ENCODE peak calls at places on chromosomes 7 and 10, in eight cellular contexts. One of them, this sample, is unnamed.
A peak's percentile ranks its signal among the peaks of the same experiment; 100 is the strongest.

GRCh38 chr7:51633596-51633995 is 317.0 kb upstream of the COBL start:
- DNase-seq in activated CD4-positive, alpha-beta T cell treated with anti-CD3 and anti-CD28 coated beads for 4 hours: no peak
- DNase-seq in CD8-positive, alpha-beta T cell: no peak
- DNase-seq in activated CD8-positive, alpha-beta memory T cell treated with anti-CD3 and anti-CD28 coated beads, Interleukin-2, amount 50 U/mL, for 48 hours: no peak
- DNase-seq in posterior cingulate gyrus: no peak
- DNase-seq in NCI-H1092 treated with DMSO at 0.1 percent for 48 hours: no peak
- DNase-seq in GM18507: no peak
- DNase-seq in sciatic nerve: no peak
- DNase-seq in this sample: no peak

GRCh38 chr7:141193066-141193465 is 119.2 kb downstream of the TMEM178B start:
- DNase-seq in NCI-H1092 treated with DMSO at 0.1 percent for 48 hours: no peak
- DNase-seq in GM18507: no peak
- DNase-seq in activated CD4-positive, alpha-beta T cell treated with anti-CD3 and anti-CD28 coated beads for 4 hours: no peak
- DNase-seq in sciatic nerve: no peak
- DNase-seq in CD8-positive, alpha-beta T cell: no peak
- DNase-seq in activated CD8-positive, alpha-beta memory T cell treated with anti-CD3 and anti-CD28 coated beads, Interleukin-2, amount 50 U/mL, for 48 hours: no peak
- DNase-seq in posterior cingulate gyrus: no peak
- DNase-seq in this sample: no peak

GRCh38 chr7:119197872-119198527 is 973.5 kb downstream of the ANKRD7 start:
- DNase-seq in GM18507: peak; percentile 5
- DNase-seq in posterior cingulate gyrus: no peak
- DNase-seq in CD8-positive, alpha-beta T cell: no peak
- DNase-seq in activated CD4-positive, alpha-beta T cell treated with anti-CD3 and anti-CD28 coated beads for 4 hours: no peak
- DNase-seq in sciatic nerve: no peak
- DNase-seq in activated CD8-positive, alpha-beta memory T cell treated with anti-CD3 and anti-CD28 coated beads, Interleukin-2, amount 50 U/mL, for 48 hours: no peak
- DNase-seq in NCI-H1092 treated with DMSO at 0.1 percent for 48 hours: peak; percentile 79
- DNase-seq in this sample: no peak

GRCh38 chr7:44259547-44260457 is 59.0 kb downstream of the YKT6 start:
- DNase-seq in NCI-H1092 treated with DMSO at 0.1 percent for 48 hours: no peak
- DNase-seq in activated CD8-positive, alpha-beta memory T cell treated with anti-CD3 and anti-CD28 coated beads, Interleukin-2, amount 50 U/mL, for 48 hours: no peak
- DNase-seq in CD8-positive, alpha-beta T cell: no peak
- DNase-seq in GM18507: no peak
- DNase-seq in sciatic nerve: no peak
- DNase-seq in activated CD4-positive, alpha-beta T cell treated with anti-CD3 and anti-CD28 coated beads for 4 hours: no peak
- DNase-seq in posterior cingulate gyrus: peak; percentile 66
- DNase-seq in this sample: peak; percentile 67

GRCh38 chr10:18607503-18607902 is 43.9 kb downstream of the NSUN6 start:
- DNase-seq in GM18507: no peak
- DNase-seq in posterior cingulate gyrus: no peak
- DNase-seq in CD8-positive, alpha-beta T cell: no peak
- DNase-seq in activated CD4-positive, alpha-beta T cell treated with anti-CD3 and anti-CD28 coated beads for 4 hours: no peak
- DNase-seq in sciatic nerve: peak; percentile 62
- DNase-seq in NCI-H1092 treated with DMSO at 0.1 percent for 48 hours: no peak
- DNase-seq in activated CD8-positive, alpha-beta memory T cell treated with anti-CD3 and anti-CD28 coated beads, Interleukin-2, amount 50 U/mL, for 48 hours: no peak
- DNase-seq in this sample: peak; percentile 5

GRCh38 chr10:44195120-44196007 is 189.5 kb downstream of the CXCL12 start:
- DNase-seq in activated CD8-positive, alpha-beta memory T cell treated with anti-CD3 and anti-CD28 coated beads, Interleukin-2, amount 50 U/mL, for 48 hours: no peak
- DNase-seq in activated CD4-positive, alpha-beta T cell treated with anti-CD3 and anti-CD28 coated beads for 4 hours: no peak
- DNase-seq in sciatic nerve: peak; percentile 77
- DNase-seq in CD8-positive, alpha-beta T cell: no peak
- DNase-seq in GM18507: no peak
- DNase-seq in NCI-H1092 treated with DMSO at 0.1 percent for 48 hours: no peak
- DNase-seq in posterior cingulate gyrus: no peak
- DNase-seq in this sample: no peak

GRCh38 chr10:11329055-11329673 is 282.3 kb downstream of the USP6NL start:
- DNase-seq in sciatic nerve: no peak
- DNase-seq in activated CD8-positive, alpha-beta memory T cell treated with anti-CD3 and anti-CD28 coated beads, Interleukin-2, amount 50 U/mL, for 48 hours: no peak
- DNase-seq in CD8-positive, alpha-beta T cell: no peak
- DNase-seq in GM18507: no peak
- DNase-seq in posterior cingulate gyrus: no peak
- DNase-seq in NCI-H1092 treated with DMSO at 0.1 percent for 48 hours: no peak
- DNase-seq in activated CD4-positive, alpha-beta T cell treated with anti-CD3 and anti-CD28 coated beads for 4 hours: no peak
- DNase-seq in this sample: no peak

GRCh38 chr7:96244244-96244991 is 77.5 kb downstream of the SLC25A13 start:
- DNase-seq in sciatic nerve: no peak
- DNase-seq in NCI-H1092 treated with DMSO at 0.1 percent for 48 hours: no peak
- DNase-seq in GM18507: no peak
- DNase-seq in posterior cingulate gyrus: no peak
- DNase-seq in activated CD8-positive, alpha-beta memory T cell treated with anti-CD3 and anti-CD28 coated beads, Interleukin-2, amount 50 U/mL, for 48 hours: no peak
- DNase-seq in CD8-positive, alpha-beta T cell: no peak
- DNase-seq in activated CD4-positive, alpha-beta T cell treated with anti-CD3 and anti-CD28 coated beads for 4 hours: no peak
- DNase-seq in this sample: no peak

GRCh38 chr7:106462365-106462859 is 177.6 kb upstream of the NAMPT start:
- DNase-seq in NCI-H1092 treated with DMSO at 0.1 percent for 48 hours: peak; percentile 58
- DNase-seq in activated CD8-positive, alpha-beta memory T cell treated with anti-CD3 and anti-CD28 coated beads, Interleukin-2, amount 50 U/mL, for 48 hours: no peak
- DNase-seq in CD8-positive, alpha-beta T cell: no peak
- DNase-seq in activated CD4-positive, alpha-beta T cell treated with anti-CD3 and anti-CD28 coated beads for 4 hours: peak; percentile 24
- DNase-seq in GM18507: peak; percentile 11
- DNase-seq in sciatic nerve: no peak
- DNase-seq in posterior cingulate gyrus: no peak
- DNase-seq in this sample: no peak

GRCh38 chr10:31263903-31264302 is 55.1 kb upstream of the ZEB1 start:
- DNase-seq in sciatic nerve: no peak
- DNase-seq in GM18507: no peak
- DNase-seq in posterior cingulate gyrus: no peak
- DNase-seq in activated CD8-positive, alpha-beta memory T cell treated with anti-CD3 and anti-CD28 coated beads, Interleukin-2, amount 50 U/mL, for 48 hours: no peak
- DNase-seq in activated CD4-positive, alpha-beta T cell treated with anti-CD3 and anti-CD28 coated beads for 4 hours: no peak
- DNase-seq in NCI-H1092 treated with DMSO at 0.1 percent for 48 hours: no peak
- DNase-seq in CD8-positive, alpha-beta T cell: no peak
- DNase-seq in this sample: no peak

GRCh38 chr10:52318822-52319464 is 4.9 kb downstream of the DKK1 start:
- DNase-seq in GM18507: no peak
- DNase-seq in CD8-positive, alpha-beta T cell: no peak
- DNase-seq in activated CD8-positive, alpha-beta memory T cell treated with anti-CD3 and anti-CD28 coated beads, Interleukin-2, amount 50 U/mL, for 48 hours: no peak
- DNase-seq in sciatic nerve: no peak
- DNase-seq in posterior cingulate gyrus: no peak
- DNase-seq in activated CD4-positive, alpha-beta T cell treated with anti-CD3 and anti-CD28 coated beads for 4 hours: no peak
- DNase-seq in NCI-H1092 treated with DMSO at 0.1 percent for 48 hours: no peak
- DNase-seq in this sample: no peak

GRCh38 chr7:50266893-50267386 is 37.6 kb upstream of the IKZF1 start:
- DNase-seq in activated CD4-positive, alpha-beta T cell treated with anti-CD3 and anti-CD28 coated beads for 4 hours: peak; percentile 77
- DNase-seq in activated CD8-positive, alpha-beta memory T cell treated with anti-CD3 and anti-CD28 coated beads, Interleukin-2, amount 50 U/mL, for 48 hours: peak; percentile 85
- DNase-seq in sciatic nerve: no peak
- DNase-seq in NCI-H1092 treated with DMSO at 0.1 percent for 48 hours: no peak
- DNase-seq in GM18507: no peak
- DNase-seq in posterior cingulate gyrus: no peak
- DNase-seq in CD8-positive, alpha-beta T cell: peak; percentile 78
- DNase-seq in this sample: no peak

GRCh38 chr7:143479055-143479766 is 1.5 kb downstream of the TAS2R41 start:
- DNase-seq in posterior cingulate gyrus: no peak
- DNase-seq in activated CD8-positive, alpha-beta memory T cell treated with anti-CD3 and anti-CD28 coated beads, Interleukin-2, amount 50 U/mL, for 48 hours: no peak
- DNase-seq in NCI-H1092 treated with DMSO at 0.1 percent for 48 hours: no peak
- DNase-seq in CD8-positive, alpha-beta T cell: no peak
- DNase-seq in sciatic nerve: no peak
- DNase-seq in GM18507: no peak
- DNase-seq in activated CD4-positive, alpha-beta T cell treated with anti-CD3 and anti-CD28 coated beads for 4 hours: no peak
- DNase-seq in this sample: no peak

GRCh38 chr7:122942765-122943164 is 52.7 kb downstream of the TAS2R16 start:
- DNase-seq in CD8-positive, alpha-beta T cell: no peak
- DNase-seq in sciatic nerve: no peak
- DNase-seq in posterior cingulate gyrus: no peak
- DNase-seq in activated CD4-positive, alpha-beta T cell treated with anti-CD3 and anti-CD28 coated beads for 4 hours: no peak
- DNase-seq in GM18507: no peak
- DNase-seq in activated CD8-positive, alpha-beta memory T cell treated with anti-CD3 and anti-CD28 coated beads, Interleukin-2, amount 50 U/mL, for 48 hours: no peak
- DNase-seq in NCI-H1092 treated with DMSO at 0.1 percent for 48 hours: no peak
- DNase-seq in this sample: no peak

GRCh38 chr10:81848931-81849330 is 26.1 kb upstream of the NRG3 start:
- DNase-seq in posterior cingulate gyrus: no peak
- DNase-seq in activated CD8-positive, alpha-beta memory T cell treated with anti-CD3 and anti-CD28 coated beads, Interleukin-2, amount 50 U/mL, for 48 hours: no peak
- DNase-seq in activated CD4-positive, alpha-beta T cell treated with anti-CD3 and anti-CD28 coated beads for 4 hours: no peak
- DNase-seq in sciatic nerve: no peak
- DNase-seq in NCI-H1092 treated with DMSO at 0.1 percent for 48 hours: no peak
- DNase-seq in CD8-positive, alpha-beta T cell: no peak
- DNase-seq in GM18507: no peak
- DNase-seq in this sample: no peak

GRCh38 chr7:95886501-95887090 is 114.2 kb downstream of the DYNC1I1 start:
- DNase-seq in sciatic nerve: no peak
- DNase-seq in activated CD8-positive, alpha-beta memory T cell treated with anti-CD3 and anti-CD28 coated beads, Interleukin-2, amount 50 U/mL, for 48 hours: no peak
- DNase-seq in CD8-positive, alpha-beta T cell: no peak
- DNase-seq in GM18507: no peak
- DNase-seq in NCI-H1092 treated with DMSO at 0.1 percent for 48 hours: peak; percentile 11
- DNase-seq in posterior cingulate gyrus: no peak
- DNase-seq in activated CD4-positive, alpha-beta T cell treated with anti-CD3 and anti-CD28 coated beads for 4 hours: no peak
- DNase-seq in this sample: no peak

GRCh38 chr7:134174797-134175261 is 47.7 kb downstream of the LRGUK start:
- DNase-seq in activated CD8-positive, alpha-beta memory T cell treated with anti-CD3 and anti-CD28 coated beads, Interleukin-2, amount 50 U/mL, for 48 hours: no peak
- DNase-seq in NCI-H1092 treated with DMSO at 0.1 percent for 48 hours: no peak
- DNase-seq in GM18507: peak; percentile 9
- DNase-seq in sciatic nerve: no peak
- DNase-seq in activated CD4-positive, alpha-beta T cell treated with anti-CD3 and anti-CD28 coated beads for 4 hours: no peak
- DNase-seq in CD8-positive, alpha-beta T cell: no peak
- DNase-seq in posterior cingulate gyrus: no peak
- DNase-seq in this sample: no peak

GRCh38 chr10:43409385-43410109 is 561 bp upstream of the HNRNPF start:
- DNase-seq in activated CD4-positive, alpha-beta T cell treated with anti-CD3 and anti-CD28 coated beads for 4 hours: peak; percentile 65
- DNase-seq in CD8-positive, alpha-beta T cell: peak; percentile 65
- DNase-seq in activated CD8-positive, alpha-beta memory T cell treated with anti-CD3 and anti-CD28 coated beads, Interleukin-2, amount 50 U/mL, for 48 hours: peak; percentile 84
- DNase-seq in NCI-H1092 treated with DMSO at 0.1 percent for 48 hours: peak; percentile 31
- DNase-seq in posterior cingulate gyrus: peak; percentile 46
- DNase-seq in GM18507: no peak
- DNase-seq in sciatic nerve: peak; percentile 69
- DNase-seq in this sample: no peak

GRCh38 chr7:88597941-88598425 is 161.5 kb upstream of the ZNF804B start:
- DNase-seq in NCI-H1092 treated with DMSO at 0.1 percent for 48 hours: no peak
- DNase-seq in activated CD4-positive, alpha-beta T cell treated with anti-CD3 and anti-CD28 coated beads for 4 hours: no peak
- DNase-seq in activated CD8-positive, alpha-beta memory T cell treated with anti-CD3 and anti-CD28 coated beads, Interleukin-2, amount 50 U/mL, for 48 hours: no peak
- DNase-seq in GM18507: no peak
- DNase-seq in CD8-positive, alpha-beta T cell: no peak
- DNase-seq in sciatic nerve: no peak
- DNase-seq in posterior cingulate gyrus: no peak
- DNase-seq in this sample: no peak

GRCh38 chr7:106820321-106821217 is 44.5 kb upstream of the PIK3CG start:
- DNase-seq in posterior cingulate gyrus: no peak
- DNase-seq in activated CD4-positive, alpha-beta T cell treated with anti-CD3 and anti-CD28 coated beads for 4 hours: no peak
- DNase-seq in NCI-H1092 treated with DMSO at 0.1 percent for 48 hours: no peak
- DNase-seq in GM18507: no peak
- DNase-seq in sciatic nerve: no peak
- DNase-seq in CD8-positive, alpha-beta T cell: no peak
- DNase-seq in activated CD8-positive, alpha-beta memory T cell treated with anti-CD3 and anti-CD28 coated beads, Interleukin-2, amount 50 U/mL, for 48 hours: no peak
- DNase-seq in this sample: no peak

GRCh38 chr10:6272126-6272525 is 69.4 kb downstream of the PFKFB3 start:
- DNase-seq in sciatic nerve: no peak
- DNase-seq in CD8-positive, alpha-beta T cell: no peak
- DNase-seq in activated CD8-positive, alpha-beta memory T cell treated with anti-CD3 and anti-CD28 coated beads, Interleukin-2, amount 50 U/mL, for 48 hours: no peak
- DNase-seq in NCI-H1092 treated with DMSO at 0.1 percent for 48 hours: no peak
- DNase-seq in posterior cingulate gyrus: no peak
- DNase-seq in GM18507: no peak
- DNase-seq in activated CD4-positive, alpha-beta T cell treated with anti-CD3 and anti-CD28 coated beads for 4 hours: no peak
- DNase-seq in this sample: no peak

GRCh38 chr10:88389456-88389855 is 193.7 kb downstream of the RNLS start:
- DNase-seq in activated CD8-positive, alpha-beta memory T cell treated with anti-CD3 and anti-CD28 coated beads, Interleukin-2, amount 50 U/mL, for 48 hours: no peak
- DNase-seq in GM18507: no peak
- DNase-seq in NCI-H1092 treated with DMSO at 0.1 percent for 48 hours: peak; percentile 2
- DNase-seq in CD8-positive, alpha-beta T cell: peak; percentile 31
- DNase-seq in posterior cingulate gyrus: no peak
- DNase-seq in sciatic nerve: no peak
- DNase-seq in activated CD4-positive, alpha-beta T cell treated with anti-CD3 and anti-CD28 coated beads for 4 hours: peak; percentile 43
- DNase-seq in this sample: no peak

GRCh38 chr7:1811850-1812692 is 142.0 kb downstream of the ELFN1 start:
- DNase-seq in activated CD4-positive, alpha-beta T cell treated with anti-CD3 and anti-CD28 coated beads for 4 hours: no peak
- DNase-seq in CD8-positive, alpha-beta T cell: no peak
- DNase-seq in sciatic nerve: no peak
- DNase-seq in GM18507: no peak
- DNase-seq in posterior cingulate gyrus: no peak
- DNase-seq in NCI-H1092 treated with DMSO at 0.1 percent for 48 hours: peak; percentile 16
- DNase-seq in activated CD8-positive, alpha-beta memory T cell treated with anti-CD3 and anti-CD28 coated beads, Interleukin-2, amount 50 U/mL, for 48 hours: no peak
- DNase-seq in this sample: no peak

GRCh38 chr7:10643545-10643944 is 330.1 kb upstream of the PHF14 start:
- DNase-seq in activated CD4-positive, alpha-beta T cell treated with anti-CD3 and anti-CD28 coated beads for 4 hours: no peak
- DNase-seq in activated CD8-positive, alpha-beta memory T cell treated with anti-CD3 and anti-CD28 coated beads, Interleukin-2, amount 50 U/mL, for 48 hours: no peak
- DNase-seq in posterior cingulate gyrus: no peak
- DNase-seq in sciatic nerve: no peak
- DNase-seq in CD8-positive, alpha-beta T cell: no peak
- DNase-seq in NCI-H1092 treated with DMSO at 0.1 percent for 48 hours: no peak
- DNase-seq in GM18507: no peak
- DNase-seq in this sample: no peak

GRCh38 chr7:69967699-69968450 is 369.6 kb downstream of the AUTS2 start:
- DNase-seq in activated CD4-positive, alpha-beta T cell treated with anti-CD3 and anti-CD28 coated beads for 4 hours: no peak
- DNase-seq in GM18507: no peak
- DNase-seq in activated CD8-positive, alpha-beta memory T cell treated with anti-CD3 and anti-CD28 coated beads, Interleukin-2, amount 50 U/mL, for 48 hours: no peak
- DNase-seq in sciatic nerve: no peak
- DNase-seq in posterior cingulate gyrus: no peak
- DNase-seq in NCI-H1092 treated with DMSO at 0.1 percent for 48 hours: no peak
- DNase-seq in CD8-positive, alpha-beta T cell: no peak
- DNase-seq in this sample: no peak

GRCh38 chr10:154348-154747 is 19.1 kb downstream of the ZMYND11 start:
- DNase-seq in posterior cingulate gyrus: no peak
- DNase-seq in sciatic nerve: no peak
- DNase-seq in CD8-positive, alpha-beta T cell: no peak
- DNase-seq in NCI-H1092 treated with DMSO at 0.1 percent for 48 hours: no peak
- DNase-seq in activated CD4-positive, alpha-beta T cell treated with anti-CD3 and anti-CD28 coated beads for 4 hours: no peak
- DNase-seq in GM18507: no peak
- DNase-seq in activated CD8-positive, alpha-beta memory T cell treated with anti-CD3 and anti-CD28 coated beads, Interleukin-2, amount 50 U/mL, for 48 hours: no peak
- DNase-seq in this sample: no peak

GRCh38 chr7:24701232-24701898 is 55.9 kb downstream of the GSDME start:
- DNase-seq in sciatic nerve: no peak
- DNase-seq in NCI-H1092 treated with DMSO at 0.1 percent for 48 hours: no peak
- DNase-seq in CD8-positive, alpha-beta T cell: no peak
- DNase-seq in activated CD4-positive, alpha-beta T cell treated with anti-CD3 and anti-CD28 coated beads for 4 hours: no peak
- DNase-seq in GM18507: no peak
- DNase-seq in activated CD8-positive, alpha-beta memory T cell treated with anti-CD3 and anti-CD28 coated beads, Interleukin-2, amount 50 U/mL, for 48 hours: no peak
- DNase-seq in posterior cingulate gyrus: no peak
- DNase-seq in this sample: peak; percentile 35

GRCh38 chr7:87038993-87039716 is 20.3 kb downstream of the ELAPOR2 start:
- DNase-seq in activated CD8-positive, alpha-beta memory T cell treated with anti-CD3 and anti-CD28 coated beads, Interleukin-2, amount 50 U/mL, for 48 hours: no peak
- DNase-seq in CD8-positive, alpha-beta T cell: no peak
- DNase-seq in posterior cingulate gyrus: no peak
- DNase-seq in GM18507: no peak
- DNase-seq in sciatic nerve: no peak
- DNase-seq in NCI-H1092 treated with DMSO at 0.1 percent for 48 hours: peak; percentile 72
- DNase-seq in activated CD4-positive, alpha-beta T cell treated with anti-CD3 and anti-CD28 coated beads for 4 hours: no peak
- DNase-seq in this sample: no peak

GRCh38 chr10:82358486-82359097 is 483.6 kb downstream of the NRG3 start:
- DNase-seq in sciatic nerve: no peak
- DNase-seq in posterior cingulate gyrus: no peak
- DNase-seq in GM18507: no peak
- DNase-seq in activated CD4-positive, alpha-beta T cell treated with anti-CD3 and anti-CD28 coated beads for 4 hours: no peak
- DNase-seq in activated CD8-positive, alpha-beta memory T cell treated with anti-CD3 and anti-CD28 coated beads, Interleukin-2, amount 50 U/mL, for 48 hours: no peak
- DNase-seq in CD8-positive, alpha-beta T cell: no peak
- DNase-seq in NCI-H1092 treated with DMSO at 0.1 percent for 48 hours: no peak
- DNase-seq in this sample: no peak

GRCh38 chr10:48685731-48686130 is 1.1 kb downstream of the WDFY4 start:
- DNase-seq in activated CD8-positive, alpha-beta memory T cell treated with anti-CD3 and anti-CD28 coated beads, Interleukin-2, amount 50 U/mL, for 48 hours: no peak
- DNase-seq in posterior cingulate gyrus: no peak
- DNase-seq in CD8-positive, alpha-beta T cell: no peak
- DNase-seq in activated CD4-positive, alpha-beta T cell treated with anti-CD3 and anti-CD28 coated beads for 4 hours: no peak
- DNase-seq in NCI-H1092 treated with DMSO at 0.1 percent for 48 hours: no peak
- DNase-seq in sciatic nerve: no peak
- DNase-seq in GM18507: no peak
- DNase-seq in this sample: no peak